ENCODE peak calls at places on chromosomes 2 and 18, in five cellular contexts. O is upper lobe of right lung, M is HepG2, F is neuronal stem cell, V is OCI-LY7. Y is an unnamed sample. For H3K9me3, the result is how much of the 10 kb centered on the place peaks cover.

GRCh38 chr18:10973579-10974260 is 175.6 kb downstream of the PIEZO2 start:
- DNase-seq in O (no peak), M (no peak), F (no peak), V (no peak), Y (no peak)

GRCh38 chr18:68275616-68276015 is 439.3 kb downstream of the TMX3 start:
- DNase-seq in O (no peak), M (no peak), F (no peak), V (no peak), Y (no peak)

GRCh38 chr18:79367989-79368388 is 27.7 kb upstream of the NFATC1 start:
- DNase-seq in O (no peak), M (no peak), F (no peak), V (no peak), Y (peak)

GRCh38 chr2:142857247-142858154 is 20.0 kb upstream of the KYNU start:
- DNase-seq in O (no peak), M (no peak), F (no peak), V (no peak), Y (no peak)

GRCh38 chr2:70981421-70981820 is 3.0 kb downstream of the ANKRD53 start:
- DNase-seq in O (no peak), M (no peak), F (no peak), V (no peak), Y (peak)

GRCh38 chr2:19600506-19600905 is 242.1 kb upstream of the OSR1 start:
- DNase-seq in O (no peak), M (no peak), F (no peak), V (no peak), Y (no peak)

GRCh38 chr18:24602156-24602555 is 141.7 kb downstream of the HRH4 start:
- DNase-seq in O (no peak), M (no peak), F (no peak), V (no peak), Y (no peak)

GRCh38 chr2:63737085-63737701 is 104.5 kb upstream of the UGP2 start:
- DNase-seq in O (no peak), M (peak), F (no peak), V (no peak), Y (no peak)

GRCh38 chr2:55618025-55618648 is 715 bp upstream of the PPP4R3B start:
- DNase-seq in O (no peak), M (peak), F (peak), V (peak), Y (no peak)

GRCh38 chr2:22486343-22486742 is 898.6 kb upstream of the KLHL29 start:
- DNase-seq in O (no peak), M (no peak), F (no peak), V (no peak), Y (no peak)

GRCh38 chr18:76246579-76246978 is 248.5 kb downstream of the ZNF516 start:
- DNase-seq in O (no peak), M (no peak), F (no peak), V (no peak), Y (no peak)

GRCh38 chr2:115634578-115634977 is 1192.1 kb downstream of the DPP10 start:
- DNase-seq in O (no peak), M (no peak), F (no peak), V (no peak), Y (no peak)

GRCh38 chr18:36028859-36029258 is 38.5 kb downstream of the RPRD1A start:
- DNase-seq in O (no peak), M (peak), F (no peak), V (no peak), Y (peak)

GRCh38 chr2:26986576-26986975 is 16.1 kb downstream of the MAPRE3 start:
- DNase-seq in O (no peak), M (no peak), F (no peak), V (no peak), Y (no peak)

GRCh38 chr2:134295441-134295840 is 41.6 kb downstream of the MGAT5 start:
- DNase-seq in O (no peak), M (no peak), F (no peak), V (no peak), Y (no peak)

GRCh38 chr18:31230495-31230894 is 67.8 kb upstream of the DSC1 start:
- DNase-seq in O (no peak), M (peak), F (no peak), V (no peak), Y (no peak)

GRCh38 chr2:120879401-120880295 is 144.0 kb downstream of the GLI2 start:
- DNase-seq in O (no peak), M (no peak), F (no peak), V (no peak), Y (peak)

GRCh38 chr2:188238386-188238785 is 53.3 kb upstream of the GULP1 start:
- DNase-seq in O (no peak), M (no peak), F (no peak), V (no peak), Y (no peak)

GRCh38 chr2:189466046-189466445 is 24.8 kb downstream of the WDR75 start:
- DNase-seq in O (no peak), M (no peak), F (no peak), V (no peak), Y (no peak)

GRCh38 chr18:67513285-67513684 is 3.2 kb downstream of the DSEL start:
- DNase-seq in O (no peak), M (peak), F (no peak), V (no peak), Y (no peak)

GRCh38 chr2:219627105-219628100 is at the start of gene SLC4A3:
- DNase-seq in O (peak), M (no peak), F (peak), V (no peak), Y (no peak)

GRCh38 chr2:86477349-86477748 is 36.2 kb downstream of the KDM3A start:
- DNase-seq in O (no peak), M (no peak), F (no peak), V (no peak), Y (no peak)

GRCh38 chr2:74501335-74502071 is 2.1 kb upstream of the LBX2 start:
- DNase-seq in O (no peak), M (peak), F (no peak), V (no peak), Y (no peak)

GRCh38 chr2:51103205-51103604 is 71.3 kb upstream of the NRXN1 start:
- DNase-seq in O (peak), M (peak), F (peak), V (no peak), Y (no peak)

GRCh38 chr2:47819834-47820233 is 36.9 kb downstream of the MSH6 start:
- DNase-seq in O (no peak), M (no peak), F (no peak), V (no peak), Y (no peak)

GRCh38 chr2:97718051-97718882 is 4.9 kb downstream of the ZAP70 start:
- DNase-seq in O (peak), M (no peak), F (no peak), V (peak), Y (no peak)

GRCh38 chr2:239394346-239394945 is 6.4 kb downstream of the HDAC4 start:
- DNase-seq in O (peak), M (no peak), F (no peak), V (no peak), Y (no peak)

GRCh38 chr2:70930371-70931329 is 5.0 kb upstream of the ATP6V1B1 start:
- DNase-seq in O (no peak), M (no peak), F (no peak), V (no peak), Y (peak)

GRCh38 chr2:41400057-41400665 is 647.7 kb upstream of the PKDCC start:
- DNase-seq in O (no peak), M (peak), F (peak), V (peak), Y (peak)

GRCh38 chr18:36441426-36441870 is 143.9 kb downstream of the FHOD3 start:
- DNase-seq in O (no peak), M (no peak), F (no peak), V (no peak), Y (no peak)

GRCh38 chr2:202436631-202437030 is 60.5 kb downstream of the BMPR2 start:
- DNase-seq in O (no peak), M (no peak), F (no peak), V (no peak), Y (no peak)

GRCh38 chr18:53018791-53019190 is 678.8 kb downstream of the DCC start:
- DNase-seq in O (no peak), M (no peak), F (peak), V (no peak), Y (no peak)

GRCh38 chr2:230346465-230346864 is 19.5 kb downstream of the SP140L start:
- DNase-seq in O (no peak), M (no peak), F (no peak), V (no peak), Y (no peak)
- H3K9me3 ChIP-seq in O (under half), M (under half), F (under half), V (under half), Y (under half)

DNA sequence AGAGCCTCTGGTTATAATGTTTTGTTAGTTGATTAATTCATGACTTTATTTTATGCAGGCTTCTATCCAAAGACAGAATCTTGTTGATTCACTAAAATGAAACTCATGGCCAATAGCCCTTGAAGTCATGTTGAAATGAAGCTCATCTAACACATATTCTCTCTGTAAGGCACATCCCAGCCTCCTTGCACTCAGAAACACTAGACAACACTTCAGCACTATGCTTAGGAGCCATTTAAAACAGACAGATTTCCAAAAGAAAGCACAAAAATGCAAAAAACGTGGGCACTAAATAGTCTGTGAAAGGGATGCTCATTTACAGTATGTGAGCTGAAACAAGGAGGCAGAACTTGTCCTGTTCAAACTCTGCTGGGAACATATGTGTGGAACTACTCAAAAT is 124.4 kb downstream of the MYCN start:
- DNase-seq in O (no peak), M (no peak), F (no peak), V (no peak), Y (no peak)
- H3K9me3 ChIP-seq in O (under half), M (under half), F (under half), V (under half), Y (under half)

GRCh38 chr2:127146071-127146725 is 39.2 kb upstream of the BIN1 start:
- DNase-seq in O (no peak), M (no peak), F (no peak), V (no peak), Y (peak)
- H3K9me3 ChIP-seq in O (under half), M (under half), F (under half), V (under half), Y (under half)

GRCh38 chr2:109144721-109145120 is 15.7 kb downstream of the SH3RF3 start:
- DNase-seq in O (no peak), M (no peak), F (no peak), V (no peak), Y (no peak)
- H3K9me3 ChIP-seq in O (under half), M (under half), F (under half), V (under half), Y (under half)

GRCh38 chr2:172082944-172083718 is 2.2 kb upstream of the DLX1 start:
- DNase-seq in O (no peak), M (no peak), F (peak), V (no peak), Y (no peak)

GRCh38 chr2:172079838-172080640 is 5.3 kb upstream of the DLX1 start:
- DNase-seq in O (no peak), M (no peak), F (no peak), V (no peak), Y (no peak)

GRCh38 chr2:172080641-172081230 is 4.6 kb upstream of the DLX1 start:
- DNase-seq in O (no peak), M (no peak), F (no peak), V (no peak), Y (no peak)

GRCh38 chr2:172082105-172082943 is 3.0 kb upstream of the DLX1 start:
- DNase-seq in O (no peak), M (no peak), F (peak), V (no peak), Y (no peak)

DNA sequence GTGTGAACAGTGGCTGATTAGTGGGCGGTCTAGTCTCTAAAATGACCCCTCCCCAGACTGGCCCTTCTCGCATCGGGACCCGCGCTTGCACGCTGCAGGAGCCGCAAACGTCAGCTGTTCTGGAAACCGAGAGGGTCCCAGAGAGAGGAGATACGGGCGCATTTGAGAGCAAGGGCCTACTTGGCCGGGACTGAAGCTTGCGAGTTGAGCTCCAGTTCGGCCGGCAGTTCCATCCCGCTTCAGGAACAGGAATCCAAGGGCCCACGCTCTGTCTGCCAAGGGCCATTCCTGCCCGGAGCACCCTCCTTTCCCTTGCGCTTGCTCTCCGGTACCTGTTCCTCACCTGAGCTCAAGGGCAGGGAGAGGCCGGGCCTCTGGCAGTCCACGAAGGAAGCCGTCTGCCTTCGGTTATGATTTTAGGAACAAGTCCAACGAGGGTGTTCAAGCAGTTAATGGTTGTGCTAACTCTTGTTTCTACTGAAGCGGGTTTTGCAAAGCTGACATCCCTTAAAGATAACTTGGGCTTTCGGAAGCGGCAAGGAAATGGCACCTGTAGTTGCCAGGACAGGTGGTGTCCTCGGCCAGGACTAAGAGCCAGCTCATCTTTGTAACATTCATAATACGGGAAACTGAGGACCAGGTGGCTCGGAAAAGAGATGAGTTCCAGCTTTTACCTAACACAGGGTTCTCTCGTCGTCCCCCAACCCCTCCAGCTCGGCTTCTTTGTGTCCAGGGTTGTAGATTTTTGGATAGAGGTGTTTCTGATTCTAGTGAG is 3.9 kb upstream of the DLX1 start:
- DNase-seq in O (no peak), M (no peak), F (peak), V (no peak), Y (no peak)
- H3K9me3 ChIP-seq in O (under half), M (under half), F (under half), V (under half), Y (under half)

GRCh38 chr2:46814562-46814961 is 101.0 kb downstream of the MCFD2 start:
- DNase-seq in O (no peak), M (no peak), F (no peak), V (no peak), Y (no peak)

GRCh38 chr2:46813046-46813445 is 102.6 kb downstream of the MCFD2 start:
- DNase-seq in O (no peak), M (no peak), F (no peak), V (no peak), Y (peak)

GRCh38 chr2:46813680-46814079 is 101.9 kb downstream of the MCFD2 start:
- DNase-seq in O (no peak), M (no peak), F (no peak), V (no peak), Y (no peak)

GRCh38 chr2:46815121-46815802 is 100.3 kb downstream of the MCFD2 start:
- DNase-seq in O (no peak), M (no peak), F (no peak), V (no peak), Y (no peak)

GRCh38 chr2:46814160-46814559 is 101.4 kb downstream of the MCFD2 start:
- DNase-seq in O (no peak), M (no peak), F (no peak), V (no peak), Y (peak)
- H3K9me3 ChIP-seq in O (under half), M (under half), F (under half), V (under half), Y (under half)